ENCODE peak calls at places on chromosomes 11 and 22, in ten cellular contexts. One of them, this sample, is unnamed.

GRCh38 chr22:37904572-37905533 is 1.2 kb upstream of the MICALL1 start:
- DNase-seq in progenitor cell of endocrine pancreas: no peak
- DNase-seq in mammary epithelial cell: peak
- DNase-seq in psoas muscle: peak
- DNase-seq in fibroblast of lung: peak
- DNase-seq in HCT116: peak
- DNase-seq in stomach: peak
- DNase-seq in AG04450: peak
- DNase-seq in esophagus squamous epithelium: no peak
- DNase-seq in Peyer's patch: no peak
- DNase-seq in this sample: peak

GRCh38 chr22:17781319-17782031 is 7.2 kb upstream of the BID start:
- DNase-seq in esophagus squamous epithelium: no peak
- DNase-seq in fibroblast of lung: peak
- DNase-seq in Peyer's patch: no peak
- DNase-seq in AG04450: peak
- DNase-seq in HCT116: no peak
- DNase-seq in mammary epithelial cell: peak
- DNase-seq in stomach: no peak
- DNase-seq in psoas muscle: peak
- DNase-seq in progenitor cell of endocrine pancreas: no peak
- DNase-seq in this sample: peak

GRCh38 chr22:38923463-38924196 is 33.8 kb upstream of the APOBEC3A start:
- DNase-seq in fibroblast of lung: peak
- DNase-seq in progenitor cell of endocrine pancreas: no peak
- DNase-seq in psoas muscle: peak
- DNase-seq in HCT116: peak
- DNase-seq in AG04450: peak
- DNase-seq in esophagus squamous epithelium: no peak
- DNase-seq in mammary epithelial cell: peak
- DNase-seq in stomach: peak
- DNase-seq in Peyer's patch: no peak
- DNase-seq in this sample: no peak

GRCh38 chr11:108117746-108118371 is 3.5 kb upstream of the ACAT1 start:
- DNase-seq in stomach: no peak
- DNase-seq in progenitor cell of endocrine pancreas: no peak
- DNase-seq in esophagus squamous epithelium: no peak
- DNase-seq in HCT116: peak
- DNase-seq in AG04450: peak
- DNase-seq in mammary epithelial cell: peak
- DNase-seq in fibroblast of lung: peak
- DNase-seq in Peyer's patch: no peak
- DNase-seq in psoas muscle: no peak
- DNase-seq in this sample: no peak

GRCh38 chr11:112223125-112223524 is 3.1 kb upstream of the PTS start:
- DNase-seq in fibroblast of lung: no peak
- DNase-seq in mammary epithelial cell: peak
- DNase-seq in progenitor cell of endocrine pancreas: no peak
- DNase-seq in esophagus squamous epithelium: no peak
- DNase-seq in HCT116: no peak
- DNase-seq in stomach: no peak
- DNase-seq in psoas muscle: no peak
- DNase-seq in AG04450: no peak
- DNase-seq in Peyer's patch: no peak
- DNase-seq in this sample: no peak

GRCh38 chr11:113468666-113469345 is 6.4 kb downstream of the DRD2 start:
- DNase-seq in stomach: no peak
- DNase-seq in AG04450: no peak
- DNase-seq in Peyer's patch: no peak
- DNase-seq in mammary epithelial cell: no peak
- DNase-seq in esophagus squamous epithelium: no peak
- DNase-seq in HCT116: no peak
- DNase-seq in fibroblast of lung: peak
- DNase-seq in psoas muscle: no peak
- DNase-seq in progenitor cell of endocrine pancreas: no peak
- DNase-seq in this sample: no peak

GRCh38 chr22:24437091-24437490 is 9.7 kb downstream of the ADORA2A start:
- DNase-seq in AG04450: no peak
- DNase-seq in stomach: no peak
- DNase-seq in psoas muscle: no peak
- DNase-seq in fibroblast of lung: no peak
- DNase-seq in HCT116: no peak
- DNase-seq in mammary epithelial cell: no peak
- DNase-seq in progenitor cell of endocrine pancreas: no peak
- DNase-seq in Peyer's patch: no peak
- DNase-seq in esophagus squamous epithelium: no peak
- DNase-seq in this sample: no peak

GRCh38 chr11:43689167-43689566 is 8.6 kb downstream of the HSD17B12 start:
- DNase-seq in psoas muscle: no peak
- DNase-seq in mammary epithelial cell: no peak
- DNase-seq in HCT116: no peak
- DNase-seq in fibroblast of lung: no peak
- DNase-seq in Peyer's patch: no peak
- DNase-seq in AG04450: no peak
- DNase-seq in progenitor cell of endocrine pancreas: no peak
- DNase-seq in esophagus squamous epithelium: no peak
- DNase-seq in stomach: no peak
- DNase-seq in this sample: no peak

DNA sequence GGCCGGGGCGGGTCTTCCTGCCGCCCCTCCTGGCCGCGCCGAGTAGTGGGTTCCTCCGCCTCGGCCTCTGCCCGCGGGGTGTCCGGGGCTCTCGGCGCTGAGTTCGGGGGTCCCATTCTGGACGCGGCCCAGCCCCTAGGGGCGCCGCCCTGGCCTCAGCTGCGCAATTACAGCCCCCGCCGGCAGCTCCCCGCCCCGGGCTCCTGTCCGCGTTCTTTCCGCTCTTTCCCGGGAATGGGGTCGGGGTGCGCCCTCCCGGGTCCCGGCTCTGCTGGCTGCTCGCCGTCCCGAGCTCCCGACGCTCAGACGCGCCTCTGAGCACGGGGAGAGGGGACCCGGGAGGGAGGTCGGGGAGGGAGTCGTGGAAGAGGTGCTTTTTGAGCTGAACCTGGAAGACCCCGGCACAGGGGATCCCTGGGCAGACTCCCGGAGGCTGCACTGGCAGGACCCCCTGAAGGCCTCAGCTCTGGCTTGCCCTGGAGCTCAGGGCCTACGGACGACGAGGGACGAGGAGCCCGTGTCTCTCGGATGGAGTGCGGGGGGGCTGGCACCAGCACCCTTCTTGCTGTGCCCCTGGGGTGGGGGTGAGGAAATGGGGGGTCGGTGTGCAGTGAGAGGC is 543 bp downstream of the TSPAN4 start:
- DNase-seq in mammary epithelial cell: no peak
- DNase-seq in HCT116: no peak
- DNase-seq in Peyer's patch: no peak
- DNase-seq in fibroblast of lung: no peak
- DNase-seq in stomach: no peak
- DNase-seq in progenitor cell of endocrine pancreas: no peak
- DNase-seq in esophagus squamous epithelium: no peak
- DNase-seq in psoas muscle: no peak
- DNase-seq in AG04450: no peak
- DNase-seq in this sample: no peak
- TF ChIP-seq CTCF in mammary epithelial cell: no peak
- TF ChIP-seq CTCF in HCT116: no peak
- TF ChIP-seq CTCF in Peyer's patch: no peak
- TF ChIP-seq CTCF in fibroblast of lung: no peak
- TF ChIP-seq CTCF in stomach: no peak
- TF ChIP-seq CTCF in progenitor cell of endocrine pancreas: peak
- TF ChIP-seq CTCF in esophagus squamous epithelium: no peak
- TF ChIP-seq CTCF in psoas muscle: no peak
- TF ChIP-seq CTCF in AG04450: peak
- TF ChIP-seq CTCF in this sample: no peak

DNA sequence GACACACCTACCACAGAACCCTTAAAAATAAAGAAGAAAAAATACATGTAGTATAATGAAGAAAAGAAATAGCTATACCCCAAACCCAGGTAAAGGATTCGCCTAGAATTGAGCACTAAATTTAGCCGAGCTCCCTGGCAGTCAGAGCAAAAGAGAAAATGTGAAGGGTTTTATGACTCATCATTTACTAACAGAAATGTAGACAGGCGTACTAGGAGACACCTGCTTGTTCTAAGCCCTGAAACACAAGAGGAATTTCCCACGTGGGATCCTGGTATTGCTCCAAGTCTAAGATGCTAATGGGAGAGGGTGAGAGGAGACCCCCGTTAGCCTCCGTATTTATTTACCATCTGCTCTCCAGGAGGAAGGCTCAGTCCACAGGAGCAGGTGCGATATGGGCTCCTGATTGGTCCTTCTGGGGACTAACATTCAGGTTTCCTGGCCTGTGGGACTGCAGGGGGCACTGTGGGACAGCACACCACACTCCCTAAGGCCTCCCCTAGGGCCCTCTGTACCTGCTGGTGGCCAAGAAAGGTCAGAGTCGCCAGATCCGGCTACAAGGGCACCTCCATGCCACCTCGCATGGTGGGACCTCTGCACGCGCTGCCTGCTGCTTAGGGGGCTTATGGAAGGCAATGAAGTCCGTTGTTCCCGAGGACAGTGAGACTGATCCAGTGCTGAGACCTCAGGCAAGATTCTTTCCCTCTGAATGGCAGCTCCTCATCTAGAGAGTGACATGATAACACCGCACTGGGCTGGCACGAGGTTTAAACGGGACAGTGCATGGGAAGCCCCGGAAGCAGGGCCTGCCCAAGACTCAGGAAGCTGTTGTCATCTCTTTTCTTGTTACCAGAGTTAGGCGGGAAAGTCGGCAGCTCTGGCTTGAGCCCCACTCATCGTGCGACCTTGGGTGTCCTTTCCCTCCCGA is 25.8 kb downstream of the KCNC1 start:
- DNase-seq in mammary epithelial cell: peak
- DNase-seq in AG04450: no peak
- DNase-seq in progenitor cell of endocrine pancreas: peak
- DNase-seq in esophagus squamous epithelium: no peak
- DNase-seq in fibroblast of lung: peak
- DNase-seq in HCT116: peak
- DNase-seq in stomach: peak
- DNase-seq in Peyer's patch: no peak
- DNase-seq in psoas muscle: peak
- DNase-seq in this sample: no peak
- TF ChIP-seq CTCF in mammary epithelial cell: peak
- TF ChIP-seq CTCF in AG04450: peak
- TF ChIP-seq CTCF in progenitor cell of endocrine pancreas: peak
- TF ChIP-seq CTCF in esophagus squamous epithelium: no peak
- TF ChIP-seq CTCF in fibroblast of lung: peak
- TF ChIP-seq CTCF in HCT116: peak
- TF ChIP-seq CTCF in stomach: peak
- TF ChIP-seq CTCF in Peyer's patch: no peak
- TF ChIP-seq CTCF in psoas muscle: peak
- TF ChIP-seq CTCF in this sample: no peak

DNA sequence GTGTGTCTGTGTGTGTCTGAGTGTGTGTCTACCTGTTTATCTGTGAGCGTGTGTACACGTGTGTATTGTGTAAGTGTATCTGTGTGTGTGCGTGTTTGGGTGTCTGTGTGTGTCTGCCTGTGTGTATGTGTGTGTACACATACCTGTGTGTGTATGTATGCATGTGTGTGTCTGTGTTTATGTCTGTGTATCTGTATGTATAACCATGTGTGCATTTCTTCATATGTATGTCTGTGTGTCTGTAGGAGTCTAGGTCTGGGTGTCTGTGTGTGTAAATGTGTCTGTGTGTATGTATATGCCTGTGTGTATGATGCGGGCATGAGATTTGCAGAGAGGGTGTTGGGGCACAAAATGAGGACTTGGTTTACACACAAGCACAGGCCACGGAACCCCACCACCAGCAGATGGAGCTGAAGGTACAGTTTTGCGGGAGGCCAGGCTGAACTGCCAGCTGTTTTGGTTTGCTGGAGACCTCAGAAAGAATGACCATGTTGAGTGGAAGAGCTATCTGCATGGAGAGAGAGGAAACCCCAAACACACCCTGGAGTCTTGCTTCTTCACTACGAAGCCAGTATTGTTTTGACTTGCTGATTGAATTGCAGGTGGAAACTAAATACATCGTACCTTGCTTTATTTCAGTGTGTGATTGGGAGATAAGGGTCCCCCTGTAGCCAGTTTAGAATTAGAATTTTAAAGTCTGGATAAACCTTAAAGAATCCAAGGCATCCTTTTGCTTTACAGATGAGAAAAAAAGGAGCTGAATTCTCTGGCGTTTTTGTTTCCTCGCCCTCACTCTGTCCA is 497.2 kb downstream of the NTM start:
- DNase-seq in AG04450: peak
- DNase-seq in Peyer's patch: no peak
- DNase-seq in progenitor cell of endocrine pancreas: peak
- DNase-seq in HCT116: no peak
- DNase-seq in esophagus squamous epithelium: no peak
- DNase-seq in stomach: peak
- DNase-seq in mammary epithelial cell: peak
- DNase-seq in psoas muscle: peak
- DNase-seq in fibroblast of lung: peak
- DNase-seq in this sample: no peak
- TF ChIP-seq CTCF in AG04450: peak
- TF ChIP-seq CTCF in Peyer's patch: no peak
- TF ChIP-seq CTCF in progenitor cell of endocrine pancreas: peak
- TF ChIP-seq CTCF in HCT116: no peak
- TF ChIP-seq CTCF in esophagus squamous epithelium: no peak
- TF ChIP-seq CTCF in stomach: peak
- TF ChIP-seq CTCF in mammary epithelial cell: peak
- TF ChIP-seq CTCF in psoas muscle: peak
- TF ChIP-seq CTCF in fibroblast of lung: peak
- TF ChIP-seq CTCF in this sample: no peak

GRCh38 chr11:46246514-46246913 is 30.9 kb upstream of the CREB3L1 start:
- DNase-seq in psoas muscle: no peak
- DNase-seq in esophagus squamous epithelium: no peak
- DNase-seq in mammary epithelial cell: no peak
- DNase-seq in HCT116: no peak
- DNase-seq in progenitor cell of endocrine pancreas: no peak
- DNase-seq in fibroblast of lung: peak
- DNase-seq in Peyer's patch: no peak
- DNase-seq in AG04450: no peak
- DNase-seq in stomach: no peak
- DNase-seq in this sample: no peak

GRCh38 chr11:46240861-46241260 is 36.6 kb upstream of the CREB3L1 start:
- DNase-seq in HCT116: no peak
- DNase-seq in fibroblast of lung: no peak
- DNase-seq in psoas muscle: no peak
- DNase-seq in progenitor cell of endocrine pancreas: no peak
- DNase-seq in AG04450: no peak
- DNase-seq in Peyer's patch: no peak
- DNase-seq in esophagus squamous epithelium: no peak
- DNase-seq in stomach: no peak
- DNase-seq in mammary epithelial cell: no peak
- DNase-seq in this sample: no peak

GRCh38 chr11:46242462-46242960 is 35.0 kb upstream of the CREB3L1 start:
- DNase-seq in progenitor cell of endocrine pancreas: no peak
- DNase-seq in AG04450: no peak
- DNase-seq in stomach: no peak
- DNase-seq in psoas muscle: no peak
- DNase-seq in esophagus squamous epithelium: no peak
- DNase-seq in Peyer's patch: no peak
- DNase-seq in fibroblast of lung: no peak
- DNase-seq in mammary epithelial cell: no peak
- DNase-seq in HCT116: no peak
- DNase-seq in this sample: no peak

GRCh38 chr11:46242961-46243795 is 34.3 kb upstream of the CREB3L1 start:
- DNase-seq in HCT116: peak
- DNase-seq in mammary epithelial cell: peak
- DNase-seq in Peyer's patch: peak
- DNase-seq in AG04450: peak
- DNase-seq in psoas muscle: peak
- DNase-seq in fibroblast of lung: peak
- DNase-seq in stomach: peak
- DNase-seq in progenitor cell of endocrine pancreas: peak
- DNase-seq in esophagus squamous epithelium: peak
- DNase-seq in this sample: peak

GRCh38 chr11:46243796-46244109 is 33.7 kb upstream of the CREB3L1 start:
- DNase-seq in fibroblast of lung: no peak
- DNase-seq in esophagus squamous epithelium: no peak
- DNase-seq in progenitor cell of endocrine pancreas: no peak
- DNase-seq in psoas muscle: no peak
- DNase-seq in Peyer's patch: no peak
- DNase-seq in mammary epithelial cell: no peak
- DNase-seq in HCT116: no peak
- DNase-seq in stomach: no peak
- DNase-seq in AG04450: no peak
- DNase-seq in this sample: no peak
- TF ChIP-seq CTCF in fibroblast of lung: no peak
- TF ChIP-seq CTCF in esophagus squamous epithelium: no peak
- TF ChIP-seq CTCF in progenitor cell of endocrine pancreas: no peak
- TF ChIP-seq CTCF in psoas muscle: no peak
- TF ChIP-seq CTCF in Peyer's patch: no peak
- TF ChIP-seq CTCF in mammary epithelial cell: no peak
- TF ChIP-seq CTCF in HCT116: no peak
- TF ChIP-seq CTCF in stomach: no peak
- TF ChIP-seq CTCF in AG04450: no peak
- TF ChIP-seq CTCF in this sample: no peak